ENCODE peak calls at places on chromosomes 3 and 15, in four cellular contexts. V is ovary, N is caudate nucleus, H is mucosa of descending colon. F is an unnamed sample.

GRCh38 chr3:158148218-158148617 is 38.3 kb downstream of the RSRC1 start:
- DNase-seq in H (no peak), V (no peak), N (no peak), F (no peak)

GRCh38 chr15:52481915-52482314 is 46.8 kb downstream of the MYO5A start:
- DNase-seq in H (no peak), V (no peak), N (no peak), F (no peak)

GRCh38 chr15:71337197-71337845 is 222.1 kb downstream of the THSD4 start:
- DNase-seq in N (no peak), H (no peak), V (no peak), F (no peak)

GRCh38 chr3:45123841-45124269 is 22.3 kb downstream of the CDCP1 start:
- DNase-seq in N (no peak), H (no peak), V (no peak), F (no peak)

GRCh38 chr3:139287557-139287956 is 56.3 kb upstream of the MRPS22 start:
- DNase-seq in V (no peak), N (no peak), H (no peak), F (no peak)

GRCh38 chr3:156633335-156633734 is 41.1 kb upstream of the TIPARP start:
- DNase-seq in V (peak; percentile 90), H (no peak), N (no peak), F (no peak)

GRCh38 chr15:67724679-67725365 is 100.5 kb upstream of the SKOR1 start:
- DNase-seq in V (no peak), N (no peak), H (no peak), F (no peak)

GRCh38 chr3:28575748-28576589 is 227.3 kb upstream of the AZI2 start:
- DNase-seq in V (peak; percentile 42), N (peak; percentile 5), H (no peak), F (peak; percentile 40)

GRCh38 chr3:16609927-16610580 is 4.8 kb upstream of the DAZL start:
- DNase-seq in N (no peak), H (no peak), V (no peak), F (no peak)

GRCh38 chr3:125150525-125151436 is 61.8 kb downstream of the SLC12A8 start:
- DNase-seq in V (no peak), H (no peak), N (no peak), F (no peak)

GRCh38 chr15:45187894-45188830 is at the start of gene SHF:
- DNase-seq in N (peak; percentile 35), H (peak; percentile 79), V (peak; percentile 85), F (peak; percentile 48)

GRCh38 chr15:67023517-67024321 is 41.7 kb upstream of the SMAD3 start:
- DNase-seq in V (peak; percentile 54), H (no peak), N (no peak), F (no peak)

GRCh38 chr3:87218560-87218959 is 8.5 kb upstream of the CHMP2B start:
- DNase-seq in V (no peak), H (no peak), N (no peak), F (no peak)

GRCh38 chr3:9124725-9125124 is 124.7 kb downstream of the SRGAP3 start:
- DNase-seq in N (no peak), V (no peak), H (no peak), F (no peak)

GRCh38 chr3:13012228-13012691 is 61.0 kb downstream of the IQSEC1 start:
- DNase-seq in H (peak; percentile 87), N (no peak), V (no peak), F (no peak)

GRCh38 chr15:85778107-85778776 is 16.5 kb downstream of the KLHL25 start:
- DNase-seq in H (no peak), N (no peak), V (no peak), F (peak; percentile 8)

GRCh38 chr15:49242820-49243219 is 72.8 kb downstream of the GALK2 start:
- DNase-seq in H (no peak), V (no peak), N (no peak), F (no peak)

GRCh38 chr3:136251511-136251910 is 1.4 kb downstream of the PCCB start:
- DNase-seq in N (no peak), H (no peak), V (no peak), F (no peak)

GRCh38 chr15:32794973-32795372 is 77.2 kb downstream of the GREM1 start:
- DNase-seq in V (no peak), H (no peak), N (no peak), F (no peak)

GRCh38 chr3:162610261-162610660 is 1113.7 kb downstream of the OTOL1 start:
- DNase-seq in H (no peak), V (no peak), N (no peak), F (no peak)

GRCh38 chr15:81418427-81418826 is 44.4 kb upstream of the TMC3 start:
- DNase-seq in H (no peak), N (no peak), V (no peak), F (no peak)

GRCh38 chr15:27831384-27832262 is 267.5 kb downstream of the OCA2 start:
- DNase-seq in V (no peak), H (no peak), N (no peak), F (no peak)

GRCh38 chr3:183099026-183099837 is at the start of gene MCCC1:
- DNase-seq in N (peak; percentile 99), V (peak; percentile 97), H (peak; percentile 98), F (peak; percentile 97)

GRCh38 chr3:141280690-141281089 is 49.1 kb downstream of the PXYLP1 start:
- DNase-seq in N (no peak), V (no peak), H (no peak), F (no peak)

GRCh38 chr3:79245295-79246138 is 522.3 kb downstream of the ROBO1 start:
- DNase-seq in H (no peak), V (no peak), N (no peak), F (no peak)